ENCODE peak calls at places on chromosomes 5 and 9, in four cellular contexts. V is HepG2, W is K562, L is GM12878. S is an unnamed sample.

GRCh38 chr9:752201-752600 is 89.3 kb upstream of the DMRT1 start:
- DNase-seq in V (no peak), W (no peak), L (no peak), S (no peak)

GRCh38 chr9:93143830-93144530 is 9.9 kb upstream of the NINJ1 start:
- DNase-seq in V (no peak), W (no peak), L (no peak), S (no peak)

GRCh38 chr9:38286357-38286756 is 106.1 kb upstream of the ALDH1B1 start:
- DNase-seq in V (no peak), W (no peak), L (no peak), S (no peak)

GRCh38 chr5:146962801-146963355 is 84.3 kb upstream of the PPP2R2B start:
- DNase-seq in V (no peak), W (no peak), L (no peak), S (no peak)

GRCh38 chr5:36444582-36444999 is 142.9 kb upstream of the RANBP3L start:
- DNase-seq in V (no peak), W (no peak), L (no peak), S (no peak)

GRCh38 chr9:111959468-111959941 is 62.9 kb downstream of the UGCG start:
- DNase-seq in V (peak), W (no peak), L (no peak), S (peak)

GRCh38 chr5:163951069-163951468 is 445.6 kb downstream of the MAT2B start:
- DNase-seq in V (no peak), W (no peak), L (no peak), S (no peak)

GRCh38 chr9:37034320-37034937 is 361 bp upstream of the PAX5 start:
- DNase-seq in V (no peak), W (no peak), L (no peak), S (no peak)

GRCh38 chr9:138096192-138096845 is 218.7 kb downstream of the CACNA1B start:
- DNase-seq in V (no peak), W (no peak), L (no peak), S (no peak)

GRCh38 chr9:105046907-105047651 is 119.1 kb upstream of the ABCA1 start:
- DNase-seq in V (no peak), W (no peak), L (no peak), S (no peak)

GRCh38 chr9:34655394-34655793 is 3.4 kb downstream of the IL11RA start:
- DNase-seq in V (no peak), W (no peak), L (no peak), S (no peak)

GRCh38 chr5:136133416-136134383 is 1.1 kb downstream of the SMAD5 start:
- DNase-seq in V (peak), W (peak), L (no peak), S (peak)

GRCh38 chr5:150397749-150398431 is 14.8 kb downstream of the CD74 start:
- DNase-seq in V (no peak), W (no peak), L (no peak), S (no peak)

GRCh38 chr9:93299418-93300174 is 115.7 kb downstream of the WNK2 start:
- DNase-seq in V (peak), W (no peak), L (no peak), S (no peak)

GRCh38 chr5:158140120-158140778 is 281.3 kb upstream of the CLINT1 start:
- DNase-seq in V (no peak), W (no peak), L (no peak), S (no peak)

GRCh38 chr5:4101189-4101588 is 505.6 kb downstream of the IRX1 start:
- DNase-seq in V (no peak), W (no peak), L (no peak), S (no peak)

GRCh38 chr9:114742947-114743346 is 61.0 kb upstream of the TEX48 start:
- DNase-seq in V (no peak), W (no peak), L (no peak), S (no peak)

GRCh38 chr5:54547711-54548250 is 30.2 kb downstream of the SNX18 start:
- DNase-seq in V (peak), W (no peak), L (no peak), S (peak)

GRCh38 chr5:56190500-56190899 is 42.6 kb downstream of the ANKRD55 start:
- DNase-seq in V (no peak), W (no peak), L (no peak), S (no peak)

GRCh38 chr5:179679014-179679674 is 1.7 kb downstream of the CBY3 start:
- DNase-seq in V (no peak), W (peak), L (no peak), S (no peak)
- TF ChIP-seq BHLHE40 in V (no peak), W (no peak), L (peak), S (no peak)

GRCh38 chr5:180377556-180378197 is 24.5 kb upstream of the GFPT2 start:
- DNase-seq in V (no peak), W (no peak), L (no peak), S (no peak)

GRCh38 chr5:180375955-180376354 is 22.8 kb upstream of the GFPT2 start:
- DNase-seq in V (no peak), W (no peak), L (no peak), S (no peak)

GRCh38 chr5:180375291-180375690 is 22.2 kb upstream of the GFPT2 start:
- DNase-seq in V (no peak), W (no peak), L (no peak), S (no peak)

GRCh38 chr5:180378412-180379344 is 25.5 kb upstream of the GFPT2 start:
- DNase-seq in V (no peak), W (no peak), L (no peak), S (no peak)

DNA sequence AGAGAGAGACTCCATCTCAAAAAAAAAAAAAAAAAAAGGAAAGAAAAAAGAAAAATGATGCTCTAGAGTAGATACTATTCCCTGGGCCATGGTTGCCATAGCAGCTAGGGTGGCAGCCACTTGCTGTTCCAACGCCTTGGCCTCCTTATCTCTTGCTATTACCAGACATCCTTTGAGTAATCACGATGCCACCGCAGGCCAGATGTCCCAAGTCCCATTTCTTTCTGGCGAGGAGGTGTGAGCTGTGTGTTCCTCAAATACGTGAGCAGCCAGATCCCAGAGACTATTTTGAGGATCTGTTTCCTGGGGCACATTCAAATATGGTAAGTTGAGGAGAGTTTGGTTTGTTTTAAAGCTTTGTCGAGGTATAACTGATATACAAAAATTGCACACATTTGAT is 23.4 kb upstream of the GFPT2 start:
- DNase-seq in V (no peak), W (no peak), L (no peak), S (no peak)
- TF ChIP-seq CHD2 in V (no peak), W (no peak), L (no peak), S (no peak)

GRCh38 chr5:42994285-42995151 is 45.6 kb downstream of the ANXA2R start:
- DNase-seq in V (peak), W (peak), L (no peak), S (peak)

GRCh38 chr5:42991477-42992034 is 48.6 kb downstream of the ANXA2R start:
- DNase-seq in V (no peak), W (no peak), L (no peak), S (no peak)

GRCh38 chr5:42993516-42994284 is 46.4 kb downstream of the ANXA2R start:
- DNase-seq in V (no peak), W (no peak), L (no peak), S (peak)

GRCh38 chr5:42990892-42991291 is 49.2 kb downstream of the ANXA2R start:
- DNase-seq in V (no peak), W (no peak), L (no peak), S (no peak)

GRCh38 chr5:42992035-42992570 is 48.0 kb downstream of the ANXA2R start:
- DNase-seq in V (peak), W (peak), L (no peak), S (peak)
- TF ChIP-seq BHLHE40 in V (no peak), W (no peak), L (peak), S (no peak)

GRCh38 chr5:65076251-65076869 is 307.6 kb downstream of the CWC27 start:
- DNase-seq in V (peak), W (peak), L (no peak), S (peak)
- TF ChIP-seq CHD2 in V (no peak), W (no peak), L (no peak), S (no peak)

DNA sequence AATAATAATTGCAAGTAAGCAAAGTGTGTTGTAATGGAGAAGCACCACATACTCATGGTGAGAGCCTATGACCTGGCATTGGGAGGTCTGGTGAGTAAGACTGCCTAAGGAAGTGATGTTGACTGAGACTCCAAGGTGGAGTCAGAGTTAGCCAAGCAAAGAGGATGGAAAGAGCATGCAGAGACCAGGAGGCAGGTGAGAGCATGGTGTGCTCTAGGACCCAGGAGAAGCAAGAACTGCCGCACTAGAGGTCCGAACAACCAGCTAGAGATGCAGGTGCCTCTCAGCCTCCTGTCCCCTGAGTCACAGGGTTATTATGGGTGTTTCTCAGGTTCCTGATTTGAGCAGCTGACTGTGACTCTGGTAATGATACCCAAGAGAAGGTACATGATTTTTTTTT is 27.3 kb downstream of the ANP32B start:
- DNase-seq in V (no peak), W (peak), L (no peak), S (peak)
- TF ChIP-seq BHLHE40 in V (no peak), W (no peak), L (no peak), S (no peak)

GRCh38 chr5:61409568-61409967 is 77.5 kb downstream of the ZSWIM6 start:
- DNase-seq in V (peak), W (peak), L (no peak), S (peak)
- TF ChIP-seq CHD2 in V (no peak), W (no peak), L (no peak), S (no peak)

GRCh38 chr5:86766103-86766502 is 148.4 kb downstream of the COX7C start:
- DNase-seq in V (no peak), W (no peak), L (no peak), S (no peak)
- TF ChIP-seq BHLHE40 in V (no peak), W (no peak), L (no peak), S (no peak)